ENCODE peak calls at places on chromosome 20, in eight cellular contexts. P is AG09319; V is NCI-H446; U is NCI-H1105; J is neural crest cell; C is activated CD4-positive, alpha-beta T cell treated with anti-CD3 and anti-CD28 coated beads for 48 hours; K is NCI-H2081 treated with DMSO at 0.1 percent for 48 hours; B is cardiac fibroblast. O is an unnamed sample.

GRCh38 chr20:61332016-61332975 is 80.2 kb downstream of the CDH4 start:
- DNase-seq in P (no peak), V (no peak), U (no peak), J (no peak), C (no peak), K (no peak), B (no peak), O (no peak)

GRCh38 chr20:13525225-13525940 is 113.3 kb downstream of the TASP1 start:
- DNase-seq in P (peak), V (no peak), U (no peak), J (no peak), C (no peak), K (no peak), B (peak), O (no peak)

GRCh38 chr20:62289898-62290297 is 12.9 kb upstream of the ADRM1 start:
- DNase-seq in P (no peak), V (no peak), U (no peak), J (no peak), C (no peak), K (no peak), B (no peak), O (no peak)

GRCh38 chr20:34045294-34045693 is 51.6 kb downstream of the RALY start:
- DNase-seq in P (no peak), V (no peak), U (no peak), J (no peak), C (no peak), K (no peak), B (peak), O (no peak)

GRCh38 chr20:36614781-36615557 is 9.4 kb downstream of the RAB5IF start:
- DNase-seq in P (no peak), V (no peak), U (no peak), J (no peak), C (no peak), K (no peak), B (no peak), O (no peak)

GRCh38 chr20:36461600-36462439 is 79.5 kb upstream of the MYL9 start:
- DNase-seq in P (no peak), V (peak), U (peak), J (peak), C (peak), K (no peak), B (peak), O (peak)

GRCh38 chr20:35049776-35050352 is 42.7 kb downstream of the TRPC4AP start:
- DNase-seq in P (no peak), V (no peak), U (no peak), J (no peak), C (no peak), K (no peak), B (peak), O (no peak)

GRCh38 chr20:39338977-39339376 is 376.8 kb downstream of the DHX35 start:
- DNase-seq in P (no peak), V (no peak), U (no peak), J (no peak), C (no peak), K (no peak), B (peak), O (no peak)

GRCh38 chr20:10505320-10506226 is 70.5 kb downstream of the SLX4IP start:
- DNase-seq in P (no peak), V (peak), U (no peak), J (no peak), C (no peak), K (no peak), B (peak), O (no peak)

GRCh38 chr20:15945301-15945700 is 627.9 kb downstream of the KIF16B start:
- DNase-seq in P (no peak), V (peak), U (no peak), J (no peak), C (no peak), K (no peak), B (no peak), O (no peak)

GRCh38 chr20:15359056-15359455 is 1021.6 kb upstream of the FLRT3 start:
- DNase-seq in P (no peak), V (no peak), U (no peak), J (no peak), C (no peak), K (no peak), B (peak), O (no peak)

GRCh38 chr20:41671143-41671542 is 53.0 kb upstream of the CHD6 start:
- DNase-seq in P (no peak), V (no peak), U (no peak), J (no peak), C (no peak), K (no peak), B (no peak), O (no peak)

GRCh38 chr20:56554869-56555268 is 21.8 kb downstream of the FAM209B start:
- DNase-seq in P (peak), V (peak), U (peak), J (no peak), C (peak), K (no peak), B (peak), O (peak)

O was measured in DMS 273 treated with DMSO at 0.1 percent for 48 hours.